ENCODE peak calls at places on chromosomes 11 and 22, in seven cellular contexts. S, C, K, R, E, T and L are unnamed samples. For H3K4me1, the result is how much of the 10 kb centered on the place peaks cover.

GRCh38 chr11:5691963-5692358 is 2.4 kb downstream of the TRIM22 start:
- DNase-seq in S (no peak), C (no peak), K (no peak), R (no peak), E (no peak), T (no peak), L (no peak)

GRCh38 chr11:132888226-132888625 is 644.1 kb downstream of the OPCML start:
- DNase-seq in S (no peak), C (peak), K (no peak), R (no peak), E (no peak), T (no peak), L (no peak)

GRCh38 chr22:50169774-50170341 is 673 bp upstream of the PANX2 start:
- DNase-seq in S (no peak), C (peak), K (peak), R (no peak), E (no peak), T (no peak), L (no peak)

GRCh38 chr11:9568854-9569587 is 4.4 kb upstream of the WEE1 start:
- DNase-seq in S (no peak), C (peak), K (peak), R (peak), E (no peak), T (peak), L (peak)

GRCh38 chr11:113778111-113778910 is 1.3 kb upstream of the CLDN25 start:
- DNase-seq in S (peak), C (peak), K (peak), R (no peak), E (no peak), T (no peak), L (no peak)

GRCh38 chr11:9219115-9219514 is 46.0 kb downstream of the DENND5A start:
- DNase-seq in S (no peak), C (peak), K (no peak), R (no peak), E (no peak), T (peak), L (no peak)

GRCh38 chr22:24097961-24098391 is 83.3 kb upstream of the SUSD2 start:
- DNase-seq in S (no peak), C (no peak), K (no peak), R (no peak), E (no peak), T (no peak), L (no peak)

GRCh38 chr22:48488611-48489456 is 1338.8 kb downstream of the BRD1 start:
- DNase-seq in S (no peak), C (peak), K (no peak), R (no peak), E (no peak), T (no peak), L (no peak)

GRCh38 chr11:60994450-60995135 is 23.1 kb downstream of the CD6 start:
- DNase-seq in S (no peak), C (no peak), K (no peak), R (no peak), E (no peak), T (no peak), L (no peak)

GRCh38 chr11:4054643-4055042 is 40.0 kb upstream of the RRM1 start:
- DNase-seq in S (no peak), C (no peak), K (no peak), R (no peak), E (no peak), T (no peak), L (no peak)

GRCh38 chr11:78061088-78061920 is 2.4 kb upstream of the THRSP start:
- DNase-seq in S (peak), C (no peak), K (peak), R (no peak), E (no peak), T (no peak), L (no peak)

GRCh38 chr11:59141673-59142460 is 789 bp upstream of the FAM111A start:
- DNase-seq in S (no peak), C (peak), K (no peak), R (no peak), E (no peak), T (peak), L (no peak)

GRCh38 chr22:46323126-46323525 is 12.4 kb upstream of the TRMU start:
- DNase-seq in S (no peak), C (no peak), K (no peak), R (no peak), E (no peak), T (no peak), L (no peak)

DNA sequence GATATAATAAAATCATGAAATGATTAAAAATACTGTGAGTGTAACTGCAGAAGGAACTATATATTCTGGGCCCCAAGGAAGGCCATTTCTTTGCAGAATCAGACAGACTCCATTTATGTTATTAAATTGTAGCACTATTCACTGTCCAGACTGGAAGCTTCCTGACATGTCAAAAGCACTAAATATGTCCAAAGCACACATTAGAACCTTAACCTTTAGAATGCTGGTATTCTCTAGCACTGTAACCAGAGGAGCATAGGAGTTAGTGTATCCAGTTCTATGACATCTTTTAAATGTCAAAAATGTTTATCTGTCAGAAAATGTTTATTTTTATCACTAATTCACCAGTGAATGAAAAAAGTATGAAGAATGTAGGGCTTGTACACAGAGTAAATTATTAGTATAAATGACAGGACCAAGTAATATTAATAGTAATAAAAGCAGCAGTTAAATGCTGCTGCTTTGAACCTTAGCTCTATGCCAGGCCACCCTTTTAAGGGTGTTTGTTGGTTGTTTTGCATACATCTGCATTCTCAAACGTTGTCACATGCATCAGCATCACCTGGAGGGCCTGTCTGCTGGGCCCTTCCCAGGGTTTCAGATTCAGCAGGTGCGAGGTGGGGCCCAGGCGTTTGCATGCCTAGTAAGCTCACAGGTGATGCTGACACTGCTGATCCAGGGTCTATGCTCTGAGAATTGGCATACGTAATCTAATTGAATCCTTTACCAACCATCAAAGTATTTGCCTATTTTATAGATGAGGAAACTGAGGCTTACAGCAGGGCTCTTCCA is 246.7 kb downstream of the CADM1 start:
- DNase-seq in S (no peak), C (no peak), K (no peak), R (no peak), E (no peak), T (no peak), L (no peak)
- H3K27ac ChIP-seq in S (no peak), C (no peak), K (no peak), R (no peak), E (no peak), T (no peak), L (no peak)

DNA sequence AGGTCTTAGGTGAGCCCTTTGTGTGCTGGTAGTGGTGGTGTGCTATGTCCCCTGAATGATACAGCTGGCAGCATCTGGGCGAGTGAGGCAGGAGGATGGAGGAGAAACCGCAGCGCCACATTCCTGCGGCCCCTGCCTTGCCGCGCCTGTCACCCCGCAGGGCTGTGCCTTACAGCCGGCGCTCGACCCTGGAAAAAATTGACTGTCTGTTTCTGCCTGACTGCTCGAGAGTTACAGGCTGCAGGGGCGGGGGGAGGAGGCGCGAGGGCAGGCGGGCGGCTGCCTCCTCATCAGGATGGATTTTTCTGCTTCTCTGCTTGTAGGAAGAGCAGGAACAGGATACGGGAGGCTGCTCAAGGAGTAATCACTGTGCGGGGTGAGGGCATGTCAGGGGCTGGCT is 443.4 kb downstream of the MIAT start:
- DNase-seq in S (no peak), C (peak), K (no peak), R (peak), E (no peak), T (no peak), L (no peak)
- H3K4me1 ChIP-seq in S (under half), C (under half), K (under half), R (under half), E (under half), T (under half), L (under half)

DNA sequence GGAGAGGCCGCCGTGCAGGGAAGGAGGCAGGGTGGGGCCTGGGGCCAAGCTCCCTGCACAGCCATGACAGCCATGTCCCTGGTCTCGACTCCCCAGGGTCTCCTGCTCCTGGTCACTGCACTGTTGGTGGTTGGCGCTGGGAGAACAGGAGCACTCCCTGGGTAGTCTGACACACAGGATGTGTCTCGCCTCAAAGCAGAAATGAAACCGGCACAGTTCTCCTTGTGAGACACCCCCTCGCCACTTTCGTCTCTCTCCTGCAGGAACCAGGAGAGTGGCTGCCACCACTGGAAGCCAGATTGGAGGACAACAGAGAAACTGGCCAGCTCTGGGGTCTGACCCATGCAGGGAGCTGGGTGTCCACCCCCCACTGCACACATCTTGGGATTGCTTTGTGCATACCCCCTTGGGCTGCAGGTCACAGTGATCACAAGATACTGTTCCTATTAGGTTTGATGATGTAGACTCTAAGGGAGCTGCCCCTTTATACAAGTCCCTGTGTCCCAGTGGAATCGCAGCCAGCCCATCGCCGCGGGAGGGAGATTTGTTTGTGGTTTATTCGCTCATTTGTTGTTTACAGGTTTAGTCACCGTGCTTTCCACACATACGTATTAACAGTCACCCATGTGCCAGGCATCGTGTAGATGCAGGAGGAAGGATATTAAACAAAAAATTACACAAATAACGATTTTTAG is 27.0 kb upstream of the YWHAH start:
- DNase-seq in S (peak), C (no peak), K (peak), R (no peak), E (no peak), T (no peak), L (no peak)
- H3K27ac ChIP-seq in S (no peak), C (no peak), K (no peak), R (no peak), E (no peak), T (no peak), L (no peak)

DNA sequence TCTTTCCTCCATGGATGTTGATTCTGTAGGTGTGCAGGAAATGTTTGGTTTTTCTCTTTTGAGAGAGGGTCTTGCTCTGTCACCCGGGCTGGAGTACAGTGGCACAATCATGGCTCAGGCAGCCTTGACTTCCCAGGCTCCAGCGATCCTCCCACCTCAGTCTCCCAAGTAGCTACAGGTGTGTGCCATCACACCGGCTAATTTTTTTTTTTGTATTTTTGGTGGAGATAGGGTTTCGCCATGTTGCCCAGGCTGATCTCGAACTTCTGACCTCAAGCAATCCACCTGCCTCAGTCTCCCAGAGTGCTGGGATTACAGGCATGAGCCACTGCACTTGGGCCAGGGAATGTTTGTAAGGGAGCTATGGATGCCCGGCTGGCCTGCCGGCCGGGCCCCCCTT is 4.5 kb downstream of the PRR5 start:
- DNase-seq in S (no peak), C (no peak), K (no peak), R (no peak), E (no peak), T (no peak), L (no peak)
- H3K4me1 ChIP-seq in S (under half), C (under half), K (under half), R (under half), E (under half), T (under half), L (under half)

GRCh38 chr22:39463277-39463676 is 6.5 kb downstream of the MGAT3 start:
- DNase-seq in S (no peak), C (no peak), K (no peak), R (no peak), E (no peak), T (no peak), L (no peak)
- H3K27ac ChIP-seq in S (no peak), C (no peak), K (no peak), R (no peak), E (no peak), T (no peak), L (peak)

DNA sequence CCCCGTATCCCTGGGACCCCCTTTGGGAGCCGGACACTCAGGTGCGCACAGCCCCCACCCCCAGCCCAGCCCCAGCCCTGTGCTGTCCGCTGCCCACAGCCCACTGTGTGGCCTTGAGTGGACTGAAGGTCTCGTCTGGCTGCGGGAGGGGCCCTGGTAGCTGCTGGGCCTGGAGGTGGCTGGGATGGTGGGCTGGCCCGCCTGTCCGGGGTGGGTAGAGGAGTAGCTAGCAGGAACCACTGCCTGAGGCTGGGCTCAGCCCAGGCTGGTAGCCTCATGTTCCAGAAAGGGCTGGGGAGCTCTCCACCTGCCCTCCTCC is 4.6 kb upstream of the MUC6 start:
- DNase-seq in S (no peak), C (no peak), K (no peak), R (no peak), E (no peak), T (no peak), L (no peak)
- H3K4me1 ChIP-seq in S (under half), C (under half), K (under half), R (under half), E (under half), T (under half), L (under half)

DNA sequence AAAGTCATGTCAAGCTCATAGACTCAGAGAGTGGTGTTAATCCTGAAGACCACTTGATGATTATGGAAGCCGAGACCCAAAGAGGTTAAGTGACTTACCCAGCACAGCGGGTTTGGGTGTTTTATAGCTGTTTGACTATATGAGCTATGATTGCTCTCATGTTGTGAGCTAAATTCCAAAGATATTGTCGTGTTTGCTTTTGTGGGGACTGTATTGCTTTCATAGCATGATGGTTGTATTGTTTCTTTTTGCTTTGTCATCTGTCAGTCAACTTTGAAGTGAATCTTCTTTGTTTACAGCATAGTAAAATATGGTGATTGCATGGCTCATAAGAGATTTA is 23.7 kb downstream of the NF2 start:
- DNase-seq in S (no peak), C (no peak), K (no peak), R (no peak), E (no peak), T (no peak), L (no peak)
- H3K27ac ChIP-seq in S (no peak), C (peak), K (no peak), R (no peak), E (no peak), T (peak), L (no peak)